ENCODE peak calls at places on chromosomes 13 and 19, in four cellular contexts. One of them, this sample, is unnamed.

GRCh38 chr13:99196466-99197256 is 4.0 kb upstream of the UBAC2 start:
- DNase-seq in tibial nerve: no peak
- DNase-seq in uterus: no peak
- DNase-seq in brain microvascular endothelial cell: no peak
- DNase-seq in this sample: no peak

GRCh38 chr19:20928371-20928770 is 5.3 kb downstream of the ZNF85 start:
- DNase-seq in tibial nerve: no peak
- DNase-seq in uterus: no peak
- DNase-seq in brain microvascular endothelial cell: peak; percentile 94
- DNase-seq in this sample: no peak

GRCh38 chr13:101695870-101696516 is 243.5 kb downstream of the ITGBL1 start:
- DNase-seq in tibial nerve: peak; percentile 48
- DNase-seq in uterus: no peak
- DNase-seq in brain microvascular endothelial cell: no peak
- DNase-seq in this sample: no peak

GRCh38 chr19:5394907-5395505 is 54.4 kb upstream of the PTPRS start:
- DNase-seq in tibial nerve: no peak
- DNase-seq in uterus: no peak
- DNase-seq in brain microvascular endothelial cell: no peak
- DNase-seq in this sample: no peak

GRCh38 chr13:107348471-107348870 is 780.5 kb upstream of the ARGLU1 start:
- DNase-seq in tibial nerve: no peak
- DNase-seq in uterus: no peak
- DNase-seq in brain microvascular endothelial cell: no peak
- DNase-seq in this sample: no peak

GRCh38 chr13:99862243-99862642 is 109.3 kb downstream of the ZIC5 start:
- DNase-seq in tibial nerve: no peak
- DNase-seq in uterus: no peak
- DNase-seq in brain microvascular endothelial cell: no peak
- DNase-seq in this sample: no peak

GRCh38 chr13:51148952-51149573 is 38.0 kb upstream of the C13orf42 start:
- DNase-seq in tibial nerve: peak; percentile 60
- DNase-seq in uterus: peak; percentile 38
- DNase-seq in brain microvascular endothelial cell: peak; percentile 72
- DNase-seq in this sample: no peak

GRCh38 chr13:95480131-95480545 is 72.4 kb upstream of the CLDN10 start:
- DNase-seq in tibial nerve: peak; percentile 17
- DNase-seq in uterus: no peak
- DNase-seq in brain microvascular endothelial cell: no peak
- DNase-seq in this sample: no peak

GRCh38 chr19:19335408-19336158 is 15.0 kb downstream of the MAU2 start:
- DNase-seq in tibial nerve: no peak
- DNase-seq in uterus: no peak
- DNase-seq in brain microvascular endothelial cell: no peak
- DNase-seq in this sample: no peak

GRCh38 chr19:10544753-10545251 is 1.1 kb downstream of the ATG4D start:
- DNase-seq in tibial nerve: no peak
- DNase-seq in uterus: no peak
- DNase-seq in brain microvascular endothelial cell: no peak
- DNase-seq in this sample: no peak

GRCh38 chr13:53408847-53409568 is 380.4 kb downstream of the OLFM4 start:
- DNase-seq in tibial nerve: no peak
- DNase-seq in uterus: no peak
- DNase-seq in brain microvascular endothelial cell: no peak
- DNase-seq in this sample: no peak

GRCh38 chr19:1263198-1263597 is 5.9 kb upstream of the CIRBP start:
- DNase-seq in tibial nerve: no peak
- DNase-seq in uterus: no peak
- DNase-seq in brain microvascular endothelial cell: no peak
- DNase-seq in this sample: no peak

GRCh38 chr13:112813552-112813951 is 123.7 kb downstream of the ATP11A start:
- DNase-seq in tibial nerve: no peak
- DNase-seq in uterus: no peak
- DNase-seq in brain microvascular endothelial cell: no peak
- DNase-seq in this sample: no peak

GRCh38 chr19:20179946-20180345 is 12.9 kb downstream of the ZNF486 start:
- DNase-seq in tibial nerve: no peak
- DNase-seq in uterus: no peak
- DNase-seq in brain microvascular endothelial cell: no peak
- DNase-seq in this sample: no peak

GRCh38 chr19:10289167-10289835 is 451 bp upstream of the ICAM5 start:
- DNase-seq in tibial nerve: no peak
- DNase-seq in uterus: no peak
- DNase-seq in brain microvascular endothelial cell: no peak
- DNase-seq in this sample: no peak

GRCh38 chr19:47713046-47714021 is at the start of gene EHD2:
- DNase-seq in tibial nerve: peak; percentile 54
- DNase-seq in uterus: peak; percentile 87
- DNase-seq in brain microvascular endothelial cell: peak; percentile 44
- DNase-seq in this sample: no peak

GRCh38 chr19:29514525-29515232 is 11.1 kb upstream of the VSTM2B start:
- DNase-seq in tibial nerve: no peak
- DNase-seq in uterus: no peak
- DNase-seq in brain microvascular endothelial cell: no peak
- DNase-seq in this sample: no peak

GRCh38 chr13:97798836-97799235 is 154.6 kb upstream of the IPO5 start:
- DNase-seq in tibial nerve: no peak
- DNase-seq in uterus: no peak
- DNase-seq in brain microvascular endothelial cell: no peak
- DNase-seq in this sample: no peak

GRCh38 chr19:10418281-10419199 is 1.8 kb upstream of the PDE4A start:
- DNase-seq in tibial nerve: no peak
- DNase-seq in uterus: no peak
- DNase-seq in brain microvascular endothelial cell: no peak
- DNase-seq in this sample: no peak

GRCh38 chr19:58098682-58098998 is 609 bp upstream of the ZSCAN18 start:
- DNase-seq in tibial nerve: no peak
- DNase-seq in uterus: no peak
- DNase-seq in brain microvascular endothelial cell: no peak
- DNase-seq in this sample: no peak

GRCh38 chr13:67464154-67464553 is 234.0 kb upstream of the PCDH9 start:
- DNase-seq in tibial nerve: no peak
- DNase-seq in uterus: no peak
- DNase-seq in brain microvascular endothelial cell: no peak
- DNase-seq in this sample: no peak

GRCh38 chr19:37564624-37565369 is 29.8 kb downstream of the ZNF571 start:
- DNase-seq in tibial nerve: no peak
- DNase-seq in uterus: no peak
- DNase-seq in brain microvascular endothelial cell: no peak
- DNase-seq in this sample: no peak

GRCh38 chr19:33801411-33801810 is 4.7 kb downstream of the KCTD15 start:
- DNase-seq in tibial nerve: no peak
- DNase-seq in uterus: no peak
- DNase-seq in brain microvascular endothelial cell: no peak
- DNase-seq in this sample: no peak

GRCh38 chr13:23506071-23506820 is 64.0 kb upstream of the TNFRSF19 start:
- DNase-seq in tibial nerve: no peak
- DNase-seq in uterus: no peak
- DNase-seq in brain microvascular endothelial cell: no peak
- DNase-seq in this sample: no peak

GRCh38 chr19:1267441-1268391 is 1.4 kb upstream of the CIRBP start:
- DNase-seq in tibial nerve: no peak
- DNase-seq in uterus: peak; percentile 45
- DNase-seq in brain microvascular endothelial cell: no peak
- DNase-seq in this sample: no peak

GRCh38 chr13:26074706-26075105 is 22.9 kb upstream of the SHISA2 start:
- DNase-seq in tibial nerve: no peak
- DNase-seq in uterus: no peak
- DNase-seq in brain microvascular endothelial cell: peak; percentile 51
- DNase-seq in this sample: no peak

GRCh38 chr13:114027046-114027760 is 53.3 kb upstream of the C13orf46 start:
- DNase-seq in tibial nerve: no peak
- DNase-seq in uterus: no peak
- DNase-seq in brain microvascular endothelial cell: no peak
- DNase-seq in this sample: no peak

GRCh38 chr19:23887642-23888041 is 27.0 kb upstream of the ZNF726 start:
- DNase-seq in tibial nerve: no peak
- DNase-seq in uterus: no peak
- DNase-seq in brain microvascular endothelial cell: no peak
- DNase-seq in this sample: no peak

DNA sequence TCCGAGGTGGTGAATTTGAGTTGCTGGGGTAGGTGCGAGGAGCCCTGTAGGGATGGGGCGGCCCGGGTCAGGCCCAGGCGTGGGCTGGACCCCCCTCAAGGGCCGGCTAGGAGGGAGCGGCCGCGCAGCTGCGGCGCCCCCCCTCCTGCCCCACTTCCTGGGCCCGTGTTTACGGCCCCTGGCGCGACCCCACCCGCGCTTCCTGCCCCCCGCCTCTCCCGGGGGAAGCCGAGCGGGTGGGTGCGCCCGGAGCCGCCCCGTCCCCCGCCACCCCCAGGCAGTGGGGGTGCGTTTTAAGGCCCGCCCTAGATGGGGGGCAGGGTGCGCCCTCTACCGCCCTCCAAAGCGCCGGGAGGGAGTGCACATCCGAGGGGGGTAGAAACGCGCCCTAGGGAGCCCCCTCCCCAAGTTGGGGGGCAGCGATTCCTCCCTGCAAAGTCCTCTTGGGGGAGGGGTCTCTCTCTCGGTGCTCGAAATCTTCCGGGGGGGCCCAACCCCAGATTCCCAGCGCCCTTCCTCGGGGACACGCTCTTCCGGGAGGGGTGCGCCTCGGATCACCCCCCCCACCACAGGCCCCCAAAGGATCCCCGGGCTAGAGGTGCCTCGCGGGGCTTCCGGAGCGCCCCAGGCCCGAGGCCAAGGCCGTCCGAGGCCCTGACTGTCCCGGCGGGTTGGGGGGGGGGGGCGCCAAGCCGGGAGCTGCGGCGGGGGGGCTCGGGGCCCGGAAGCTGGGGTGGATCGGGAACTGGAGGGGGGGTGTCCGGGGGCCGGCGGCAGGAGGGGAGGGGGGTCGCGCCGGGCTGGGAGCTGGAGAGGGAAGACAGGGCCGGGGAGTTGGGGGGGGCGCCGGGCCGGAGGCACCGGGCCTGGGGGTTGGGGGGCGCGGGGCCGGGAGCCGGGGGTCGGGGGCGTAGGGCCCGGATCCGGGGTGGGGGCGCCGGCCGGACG is 807 bp downstream of the TLE5 start:
- DNase-seq in tibial nerve: no peak
- DNase-seq in uterus: peak; percentile 77
- DNase-seq in brain microvascular endothelial cell: no peak
- DNase-seq in this sample: no peak
- H3K27ac ChIP-seq in tibial nerve: peak overlapping the region; percentile 99
- H3K27ac ChIP-seq in uterus: peak overlapping the region; percentile 99
- H3K27ac ChIP-seq in brain microvascular endothelial cell: peak overlapping the region; percentile 3
- H3K27ac ChIP-seq in this sample: peak overlapping the region; percentile 92

DNA sequence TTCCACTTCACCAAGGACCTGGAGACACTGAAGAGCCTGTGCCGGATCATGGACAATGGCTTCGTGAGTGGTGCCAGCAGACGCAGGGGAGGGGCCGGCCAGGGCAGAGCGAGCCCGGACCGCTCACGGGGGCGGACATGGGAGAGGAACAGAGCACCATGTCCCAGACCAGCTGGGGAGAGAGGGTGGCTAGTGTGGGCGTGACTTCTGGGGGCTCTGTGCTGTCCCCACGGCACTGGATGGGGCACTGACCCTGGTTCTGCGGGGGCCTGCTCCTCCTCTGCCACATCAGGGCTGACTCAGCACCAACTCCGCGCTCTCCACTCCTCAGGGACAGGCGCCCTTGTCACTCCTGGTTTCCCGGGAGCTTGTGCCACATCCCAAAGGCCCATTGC is 7.6 kb downstream of the PTOV1 start:
- DNase-seq in tibial nerve: no peak
- DNase-seq in uterus: no peak
- DNase-seq in brain microvascular endothelial cell: no peak
- DNase-seq in this sample: no peak
- H3K36me3 ChIP-seq in tibial nerve: no peaks in the 10 kb centered on the region
- H3K36me3 ChIP-seq in uterus: no peaks in the 10 kb centered on the region
- H3K36me3 ChIP-seq in brain microvascular endothelial cell: peaks cover 71% of the 10 kb centered on the region
- H3K36me3 ChIP-seq in this sample: peaks cover 57% of the 10 kb centered on the region

DNA sequence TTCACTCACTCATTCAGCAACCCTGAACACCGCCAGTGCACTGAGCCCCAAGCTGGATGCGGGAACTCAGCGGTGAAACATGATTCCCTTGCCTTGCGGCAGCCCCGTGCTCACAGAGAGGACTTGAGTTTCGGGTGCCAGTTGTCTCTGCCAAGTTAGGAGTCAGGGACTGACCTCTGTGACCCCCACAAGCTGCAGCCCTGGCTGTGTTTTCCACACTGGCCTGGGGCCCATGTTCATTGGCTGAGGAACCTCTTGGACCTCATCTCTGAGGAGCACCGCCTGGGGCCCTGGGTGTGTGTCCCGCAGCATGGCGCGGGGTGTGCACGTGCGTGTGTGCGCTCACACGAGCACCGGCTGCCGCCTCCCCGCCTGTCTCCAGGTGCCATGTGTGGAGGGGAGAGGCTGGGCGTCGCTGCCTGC is 31.0 kb downstream of the CAPN12 start:
- DNase-seq in tibial nerve: peak; percentile 74
- DNase-seq in uterus: peak; percentile 88
- DNase-seq in brain microvascular endothelial cell: no peak
- DNase-seq in this sample: no peak
- H3K27ac ChIP-seq in tibial nerve: peak overlapping the region; percentile 80
- H3K27ac ChIP-seq in uterus: peak overlapping the region; percentile 71
- H3K27ac ChIP-seq in brain microvascular endothelial cell: no peak overlapping the region
- H3K27ac ChIP-seq in this sample: peak overlapping the region; percentile 82

DNA sequence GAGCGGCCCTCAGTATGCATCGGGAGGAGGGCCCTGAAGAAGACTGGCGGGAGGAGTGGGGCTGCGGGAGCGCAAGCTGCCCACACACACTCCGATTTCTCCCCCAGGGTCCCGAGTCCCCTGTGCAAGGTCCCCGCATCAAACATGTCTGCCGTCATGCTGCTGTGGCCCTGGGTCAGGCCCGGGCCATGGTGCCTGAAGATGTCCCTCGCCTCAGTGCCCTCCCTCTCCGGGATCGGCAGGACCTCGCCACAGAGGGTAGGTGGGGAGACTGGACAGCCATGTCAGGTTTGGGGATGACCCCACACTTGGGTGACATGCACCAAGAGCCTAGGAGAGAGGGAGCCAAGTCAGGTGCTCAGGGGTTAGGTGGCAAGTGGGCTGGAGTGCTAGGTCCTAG is 4.7 kb downstream of the KMT2B start:
- DNase-seq in tibial nerve: no peak
- DNase-seq in uterus: no peak
- DNase-seq in brain microvascular endothelial cell: no peak
- DNase-seq in this sample: no peak
- H3K36me3 ChIP-seq in tibial nerve: peaks cover 5% of the 10 kb centered on the region
- H3K36me3 ChIP-seq in uterus: no peaks in the 10 kb centered on the region
- H3K36me3 ChIP-seq in brain microvascular endothelial cell: peaks cover 59% of the 10 kb centered on the region
- H3K36me3 ChIP-seq in this sample: peaks cover 68% of the 10 kb centered on the region